ENCODE peak calls at places on chromosomes 3 and 15, in nine cellular contexts. One of them, this sample, is unnamed.

GRCh38 chr15:19944261-19944888 is 597.2 kb downstream of the GOLGA6L6 start:
- DNase-seq in AG10803: no peak
- DNase-seq in spleen: peak
- DNase-seq in cardiac fibroblast: no peak
- DNase-seq in mucosa of descending colon: no peak
- DNase-seq in adipocyte: no peak
- DNase-seq in upper lobe of right lung: no peak
- DNase-seq in fibroblast of the aortic adventitia: no peak
- DNase-seq in uterus: no peak
- DNase-seq in this sample: no peak

GRCh38 chr3:24780992-24781391 is 286.3 kb upstream of the THRB start:
- DNase-seq in AG10803: no peak
- DNase-seq in spleen: no peak
- DNase-seq in cardiac fibroblast: no peak
- DNase-seq in mucosa of descending colon: no peak
- DNase-seq in adipocyte: no peak
- DNase-seq in upper lobe of right lung: no peak
- DNase-seq in fibroblast of the aortic adventitia: no peak
- DNase-seq in uterus: no peak
- DNase-seq in this sample: no peak

GRCh38 chr3:14253022-14253761 is 74.6 kb downstream of the LSM3 start:
- DNase-seq in AG10803: peak
- DNase-seq in spleen: no peak
- DNase-seq in cardiac fibroblast: peak
- DNase-seq in mucosa of descending colon: no peak
- DNase-seq in adipocyte: peak
- DNase-seq in upper lobe of right lung: no peak
- DNase-seq in fibroblast of the aortic adventitia: peak
- DNase-seq in uterus: peak
- DNase-seq in this sample: no peak

GRCh38 chr3:50274371-50275104 is 4.3 kb upstream of the LSMEM2 start:
- DNase-seq in AG10803: peak
- DNase-seq in spleen: peak
- DNase-seq in cardiac fibroblast: peak
- DNase-seq in mucosa of descending colon: peak
- DNase-seq in adipocyte: peak
- DNase-seq in upper lobe of right lung: peak
- DNase-seq in fibroblast of the aortic adventitia: peak
- DNase-seq in uterus: peak
- DNase-seq in this sample: no peak

GRCh38 chr3:122533931-122534334 is 19.2 kb upstream of the KPNA1 start:
- DNase-seq in AG10803: peak
- DNase-seq in spleen: no peak
- DNase-seq in cardiac fibroblast: peak
- DNase-seq in mucosa of descending colon: no peak
- DNase-seq in adipocyte: peak
- DNase-seq in upper lobe of right lung: no peak
- DNase-seq in fibroblast of the aortic adventitia: peak
- DNase-seq in uterus: no peak
- DNase-seq in this sample: no peak

GRCh38 chr3:108171095-108171494 is 51.1 kb downstream of the IFT57 start:
- DNase-seq in AG10803: no peak
- DNase-seq in spleen: no peak
- DNase-seq in cardiac fibroblast: no peak
- DNase-seq in mucosa of descending colon: no peak
- DNase-seq in adipocyte: no peak
- DNase-seq in upper lobe of right lung: no peak
- DNase-seq in fibroblast of the aortic adventitia: no peak
- DNase-seq in uterus: no peak
- DNase-seq in this sample: no peak

GRCh38 chr3:131374741-131375140 is 6.8 kb upstream of the NUDT16 start:
- DNase-seq in AG10803: no peak
- DNase-seq in spleen: no peak
- DNase-seq in cardiac fibroblast: no peak
- DNase-seq in mucosa of descending colon: no peak
- DNase-seq in adipocyte: no peak
- DNase-seq in upper lobe of right lung: no peak
- DNase-seq in fibroblast of the aortic adventitia: no peak
- DNase-seq in uterus: no peak
- DNase-seq in this sample: no peak

GRCh38 chr15:74046275-74046674 is 36.1 kb downstream of the GOLGA6A start:
- DNase-seq in AG10803: no peak
- DNase-seq in spleen: no peak
- DNase-seq in cardiac fibroblast: no peak
- DNase-seq in mucosa of descending colon: no peak
- DNase-seq in adipocyte: no peak
- DNase-seq in upper lobe of right lung: no peak
- DNase-seq in fibroblast of the aortic adventitia: no peak
- DNase-seq in uterus: no peak
- DNase-seq in this sample: no peak

GRCh38 chr3:107106316-107106715 is 270.9 kb upstream of the CCDC54 start:
- DNase-seq in AG10803: no peak
- DNase-seq in spleen: no peak
- DNase-seq in cardiac fibroblast: peak
- DNase-seq in mucosa of descending colon: no peak
- DNase-seq in adipocyte: peak
- DNase-seq in upper lobe of right lung: no peak
- DNase-seq in fibroblast of the aortic adventitia: no peak
- DNase-seq in uterus: no peak
- DNase-seq in this sample: no peak

GRCh38 chr3:155871746-155872158 is 1.3 kb downstream of the GMPS start:
- DNase-seq in AG10803: no peak
- DNase-seq in spleen: no peak
- DNase-seq in cardiac fibroblast: no peak
- DNase-seq in mucosa of descending colon: no peak
- DNase-seq in adipocyte: no peak
- DNase-seq in upper lobe of right lung: no peak
- DNase-seq in fibroblast of the aortic adventitia: peak
- DNase-seq in uterus: no peak
- DNase-seq in this sample: no peak

GRCh38 chr3:133595341-133595740 is 21.9 kb downstream of the CDV3 start:
- DNase-seq in AG10803: peak
- DNase-seq in spleen: no peak
- DNase-seq in cardiac fibroblast: no peak
- DNase-seq in mucosa of descending colon: no peak
- DNase-seq in adipocyte: no peak
- DNase-seq in upper lobe of right lung: no peak
- DNase-seq in fibroblast of the aortic adventitia: peak
- DNase-seq in uterus: no peak
- DNase-seq in this sample: no peak

DNA sequence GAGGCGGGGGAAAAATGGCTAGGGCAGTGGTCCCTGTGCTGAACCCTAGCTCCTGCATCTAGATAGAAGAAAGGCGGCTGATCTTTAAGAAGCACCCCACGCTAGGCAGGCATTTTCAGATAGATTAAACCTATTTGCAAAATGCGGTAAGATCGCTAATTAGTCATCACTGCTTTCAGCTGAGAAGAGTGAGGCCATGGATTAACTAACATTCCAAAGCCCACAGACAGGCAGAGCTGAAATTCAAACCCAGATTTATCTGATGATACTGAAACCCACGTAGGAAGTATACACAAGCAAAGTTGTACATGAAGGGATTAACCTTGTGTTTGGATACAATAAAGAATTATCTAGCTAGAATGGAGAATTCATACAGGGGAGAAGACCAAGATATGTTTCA is 4.8 kb downstream of the ADPGK start:
- DNase-seq in AG10803: no peak
- DNase-seq in spleen: no peak
- DNase-seq in cardiac fibroblast: no peak
- DNase-seq in mucosa of descending colon: no peak
- DNase-seq in adipocyte: no peak
- DNase-seq in upper lobe of right lung: no peak
- DNase-seq in fibroblast of the aortic adventitia: no peak
- DNase-seq in uterus: no peak
- DNase-seq in this sample: no peak
- H3K4me3 ChIP-seq in AG10803: no peak
- H3K4me3 ChIP-seq in spleen: no peak
- H3K4me3 ChIP-seq in cardiac fibroblast: no peak
- H3K4me3 ChIP-seq in mucosa of descending colon: no peak
- H3K4me3 ChIP-seq in adipocyte: no peak
- H3K4me3 ChIP-seq in upper lobe of right lung: no peak
- H3K4me3 ChIP-seq in fibroblast of the aortic adventitia: no peak
- H3K4me3 ChIP-seq in uterus: no peak
- H3K4me3 ChIP-seq in this sample: no peak

DNA sequence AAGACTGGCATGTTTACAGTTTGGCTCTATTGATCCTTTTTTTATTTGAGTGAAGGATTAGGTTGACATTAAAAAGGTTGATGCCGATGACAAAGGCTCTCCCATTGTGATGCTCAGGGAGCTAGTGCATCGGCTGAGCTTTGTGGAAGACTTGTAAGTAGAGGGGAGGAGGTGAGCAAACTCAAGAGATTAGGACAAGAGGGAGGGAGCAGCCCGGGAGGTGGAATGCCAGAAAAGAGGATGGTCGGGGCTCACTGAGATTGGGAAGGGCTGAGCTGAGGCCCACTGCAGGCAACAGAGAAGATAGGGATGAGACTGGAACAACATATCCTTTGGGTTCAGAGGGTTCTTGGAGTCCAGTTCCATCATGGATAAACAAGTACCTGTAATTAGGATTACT is 26.5 kb upstream of the PSMD6 start:
- DNase-seq in AG10803: no peak
- DNase-seq in spleen: no peak
- DNase-seq in cardiac fibroblast: no peak
- DNase-seq in mucosa of descending colon: no peak
- DNase-seq in adipocyte: no peak
- DNase-seq in upper lobe of right lung: no peak
- DNase-seq in fibroblast of the aortic adventitia: no peak
- DNase-seq in uterus: no peak
- DNase-seq in this sample: no peak
- H3K4me3 ChIP-seq in AG10803: no peak
- H3K4me3 ChIP-seq in spleen: no peak
- H3K4me3 ChIP-seq in cardiac fibroblast: no peak
- H3K4me3 ChIP-seq in mucosa of descending colon: no peak
- H3K4me3 ChIP-seq in adipocyte: no peak
- H3K4me3 ChIP-seq in upper lobe of right lung: no peak
- H3K4me3 ChIP-seq in fibroblast of the aortic adventitia: no peak
- H3K4me3 ChIP-seq in uterus: no peak
- H3K4me3 ChIP-seq in this sample: no peak

DNA sequence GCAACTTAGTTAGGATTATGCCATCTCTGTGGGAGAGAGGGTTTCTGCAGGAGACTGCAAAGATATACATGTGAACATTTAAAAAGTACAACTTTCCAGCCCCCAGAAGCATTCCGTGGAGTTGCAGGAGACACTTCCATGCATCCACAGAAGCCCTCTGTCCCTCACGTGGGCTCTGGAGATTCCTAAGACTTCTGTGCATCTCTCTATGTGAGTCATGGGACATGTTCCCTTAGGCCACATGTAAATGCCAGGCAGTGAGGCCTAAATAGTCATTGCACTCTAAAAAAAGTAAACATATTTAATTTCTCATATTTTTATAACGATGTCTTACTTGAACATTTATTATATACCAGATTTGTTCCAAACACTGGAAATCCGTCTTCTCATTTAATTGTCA is 126.5 kb upstream of the ROPN1 start:
- DNase-seq in AG10803: peak
- DNase-seq in spleen: no peak
- DNase-seq in cardiac fibroblast: peak
- DNase-seq in mucosa of descending colon: no peak
- DNase-seq in adipocyte: peak
- DNase-seq in upper lobe of right lung: no peak
- DNase-seq in fibroblast of the aortic adventitia: no peak
- DNase-seq in uterus: no peak
- DNase-seq in this sample: no peak
- H3K4me3 ChIP-seq in AG10803: no peak
- H3K4me3 ChIP-seq in spleen: no peak
- H3K4me3 ChIP-seq in cardiac fibroblast: no peak
- H3K4me3 ChIP-seq in mucosa of descending colon: no peak
- H3K4me3 ChIP-seq in adipocyte: no peak
- H3K4me3 ChIP-seq in upper lobe of right lung: no peak
- H3K4me3 ChIP-seq in fibroblast of the aortic adventitia: no peak
- H3K4me3 ChIP-seq in uterus: no peak
- H3K4me3 ChIP-seq in this sample: no peak

GRCh38 chr15:38651328-38652038 is 86.9 kb upstream of the RASGRP1 start:
- DNase-seq in AG10803: no peak
- DNase-seq in spleen: peak
- DNase-seq in cardiac fibroblast: no peak
- DNase-seq in mucosa of descending colon: no peak
- DNase-seq in adipocyte: no peak
- DNase-seq in upper lobe of right lung: no peak
- DNase-seq in fibroblast of the aortic adventitia: no peak
- DNase-seq in uterus: no peak
- DNase-seq in this sample: no peak
- H3K4me3 ChIP-seq in AG10803: no peak
- H3K4me3 ChIP-seq in spleen: no peak
- H3K4me3 ChIP-seq in cardiac fibroblast: no peak
- H3K4me3 ChIP-seq in mucosa of descending colon: no peak
- H3K4me3 ChIP-seq in adipocyte: no peak
- H3K4me3 ChIP-seq in upper lobe of right lung: no peak
- H3K4me3 ChIP-seq in fibroblast of the aortic adventitia: no peak
- H3K4me3 ChIP-seq in uterus: no peak
- H3K4me3 ChIP-seq in this sample: no peak

DNA sequence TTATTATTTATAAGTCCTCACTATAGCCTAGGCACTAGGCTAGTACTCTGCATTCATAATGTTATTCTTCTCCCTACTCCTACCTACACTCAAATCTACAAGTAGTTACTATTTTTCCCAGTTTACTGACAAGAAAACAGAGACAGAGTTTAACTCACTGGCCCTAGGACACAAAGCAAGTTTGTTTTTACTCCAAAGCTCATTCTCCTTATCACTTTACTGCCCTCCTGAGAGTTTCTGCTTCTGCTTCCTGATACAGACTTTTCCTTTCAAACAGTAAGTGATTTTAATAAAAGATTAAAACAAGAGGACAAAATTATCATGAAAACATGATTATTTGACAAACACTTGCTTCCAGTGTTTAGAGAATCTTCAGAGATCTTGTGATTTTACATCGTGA is 60.6 kb upstream of the CADPS start:
- DNase-seq in AG10803: no peak
- DNase-seq in spleen: no peak
- DNase-seq in cardiac fibroblast: no peak
- DNase-seq in mucosa of descending colon: no peak
- DNase-seq in adipocyte: no peak
- DNase-seq in upper lobe of right lung: no peak
- DNase-seq in fibroblast of the aortic adventitia: no peak
- DNase-seq in uterus: no peak
- DNase-seq in this sample: no peak
- H3K4me3 ChIP-seq in AG10803: no peak
- H3K4me3 ChIP-seq in spleen: no peak
- H3K4me3 ChIP-seq in cardiac fibroblast: no peak
- H3K4me3 ChIP-seq in mucosa of descending colon: no peak
- H3K4me3 ChIP-seq in adipocyte: no peak
- H3K4me3 ChIP-seq in upper lobe of right lung: no peak
- H3K4me3 ChIP-seq in fibroblast of the aortic adventitia: no peak
- H3K4me3 ChIP-seq in uterus: no peak
- H3K4me3 ChIP-seq in this sample: no peak

GRCh38 chr15:101615986-101616848 is 36.0 kb downstream of the TM2D3 start:
- DNase-seq in AG10803: peak
- DNase-seq in spleen: no peak
- DNase-seq in cardiac fibroblast: peak
- DNase-seq in mucosa of descending colon: peak
- DNase-seq in adipocyte: peak
- DNase-seq in upper lobe of right lung: no peak
- DNase-seq in fibroblast of the aortic adventitia: peak
- DNase-seq in uterus: peak
- DNase-seq in this sample: peak
- H3K4me3 ChIP-seq in AG10803: peak
- H3K4me3 ChIP-seq in spleen: no peak
- H3K4me3 ChIP-seq in cardiac fibroblast: peak
- H3K4me3 ChIP-seq in mucosa of descending colon: no peak
- H3K4me3 ChIP-seq in adipocyte: peak
- H3K4me3 ChIP-seq in upper lobe of right lung: peak
- H3K4me3 ChIP-seq in fibroblast of the aortic adventitia: no peak
- H3K4me3 ChIP-seq in uterus: no peak
- H3K4me3 ChIP-seq in this sample: no peak

This sample was measured in ovary.